ENCODE peak calls at places on chromosome 19, in seven cellular contexts. G is tibial artery, V is A673, O is mesothelial cell of epicardium, B is body of pancreas, D is endothelial cell of umbilical vein, W is Calu3. Y is an unnamed sample.

GRCh38 chr19:56400485-56400884 is 3.6 kb upstream of the ZNF583 start:
- DNase-seq in B (no peak), W (no peak), O (no peak), G (no peak), V (no peak), D (no peak), Y (no peak)

GRCh38 chr19:10603084-10603872 is 16.2 kb upstream of the AP1M2 start:
- DNase-seq in O (no peak), B (peak), V (peak), D (peak), W (no peak), G (peak), Y (no peak)

GRCh38 chr19:17323274-17323972 is 11.2 kb downstream of the ANO8 start:
- DNase-seq in V (no peak), D (no peak), W (no peak), B (no peak), O (no peak), G (no peak), Y (no peak)

GRCh38 chr19:18771328-18772242 is 19.5 kb downstream of the COMP start:
- DNase-seq in W (no peak), D (no peak), B (no peak), V (peak), G (no peak), O (no peak), Y (no peak)

GRCh38 chr19:29715695-29716581 is 877 bp upstream of the C19orf12 start:
- DNase-seq in G (no peak), D (no peak), O (no peak), V (no peak), B (no peak), W (no peak), Y (no peak)

GRCh38 chr19:17889609-17890214 is 18.0 kb downstream of the SLC5A5 start:
- DNase-seq in B (peak), G (no peak), D (peak), W (peak), O (no peak), V (peak), Y (no peak)

GRCh38 chr19:31992750-31993149 is 352.7 kb upstream of the ZNF507 start:
- DNase-seq in B (no peak), O (no peak), W (no peak), G (no peak), D (no peak), V (no peak), Y (peak)

GRCh38 chr19:13154911-13155471 is 4.8 kb downstream of the IER2 start:
- DNase-seq in D (peak), W (peak), B (peak), O (peak), V (peak), G (peak), Y (no peak)

GRCh38 chr19:43784981-43785808 is 4.4 kb upstream of the KCNN4 start:
- DNase-seq in W (peak), B (peak), V (peak), G (no peak), O (no peak), D (peak), Y (no peak)

GRCh38 chr19:8501547-8501946 is 893 bp downstream of the PRAM1 start:
- DNase-seq in B (no peak), D (no peak), G (no peak), W (no peak), O (no peak), V (no peak), Y (no peak)

GRCh38 chr19:48490980-48491792 is 20.4 kb downstream of the LMTK3 start:
- DNase-seq in G (no peak), B (peak), V (peak), W (peak), O (no peak), D (no peak), Y (no peak)
- TF ChIP-seq CTCF in G (no peak), B (no peak), V (no peak), W (no peak), O (no peak), D (no peak), Y (no peak)

DNA sequence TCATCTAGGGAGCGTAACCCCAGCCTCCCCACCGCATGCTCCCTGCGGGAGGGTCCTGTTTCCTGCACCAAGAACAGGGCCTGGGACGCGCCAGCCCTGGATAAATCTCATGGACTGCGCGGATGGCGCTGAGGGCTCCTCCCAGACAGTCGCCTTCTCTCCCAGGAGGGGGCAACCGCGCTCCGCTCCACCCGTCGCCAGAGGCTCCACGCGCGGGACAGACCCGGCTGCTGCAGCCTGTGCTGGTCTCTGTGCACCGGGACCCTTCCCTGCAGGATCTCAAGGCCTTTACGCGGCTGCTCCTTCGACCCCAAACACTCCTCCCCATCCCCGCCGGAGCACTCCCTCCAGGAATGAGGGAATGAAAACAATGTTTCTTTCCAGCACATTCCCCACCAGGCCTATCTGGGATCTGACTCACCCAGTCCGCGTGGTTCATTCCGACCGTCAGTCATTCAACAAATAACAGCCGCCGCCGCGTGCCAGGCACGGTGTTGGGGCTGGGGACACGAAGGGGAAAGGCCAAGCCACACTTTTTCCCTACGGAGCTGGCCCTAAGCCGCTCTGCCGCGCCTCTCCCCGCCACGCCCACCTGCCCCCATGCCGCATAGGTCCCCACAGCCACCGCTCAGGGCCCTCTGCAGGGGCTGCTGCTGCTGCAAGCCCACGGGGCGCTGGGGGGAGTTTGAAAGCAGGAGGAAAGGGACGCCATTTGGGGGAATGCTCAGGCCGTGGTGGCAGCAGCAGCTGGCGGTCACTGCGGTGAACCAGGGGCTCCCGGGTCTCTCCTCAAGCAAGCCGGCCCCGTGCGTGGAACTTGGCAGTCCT is 6.0 kb downstream of the PNMA8B start:
- DNase-seq in D (peak), O (peak), W (no peak), V (no peak), G (peak), B (peak), Y (no peak)
- TF ChIP-seq CTCF in D (peak), O (no peak), W (no peak), V (peak), G (peak), B (no peak), Y (no peak)

GRCh38 chr19:51272183-51272817 is 21.4 kb downstream of the SIGLECL1 start:
- DNase-seq in D (no peak), W (no peak), B (no peak), G (no peak), V (peak), O (no peak), Y (peak)

GRCh38 chr19:51274371-51274770 is 23.5 kb downstream of the SIGLECL1 start:
- DNase-seq in D (no peak), G (no peak), V (no peak), O (no peak), B (no peak), W (no peak), Y (peak)

GRCh38 chr19:51274037-51274370 is 23.1 kb downstream of the SIGLECL1 start:
- DNase-seq in O (no peak), D (no peak), G (no peak), V (no peak), W (no peak), B (no peak), Y (no peak)

GRCh38 chr19:51271015-51271600 is 20.2 kb downstream of the SIGLECL1 start:
- DNase-seq in V (no peak), B (no peak), D (no peak), W (no peak), O (no peak), G (no peak), Y (peak)
- TF ChIP-seq CTCF in V (no peak), B (no peak), D (no peak), W (no peak), O (no peak), G (no peak), Y (no peak)

GRCh38 chr19:39684283-39684682 is 20.0 kb upstream of the LGALS14 start:
- DNase-seq in O (no peak), W (no peak), G (no peak), V (peak), B (no peak), D (no peak), Y (no peak)
- TF ChIP-seq CTCF in O (no peak), W (no peak), G (no peak), V (no peak), B (no peak), D (no peak), Y (no peak)

GRCh38 chr19:27971071-27971470 is 1241.9 kb downstream of the UQCRFS1 start:
- DNase-seq in G (no peak), O (no peak), W (peak), B (no peak), V (peak), D (no peak), Y (no peak)

GRCh38 chr19:27975419-27976005 is 1237.4 kb downstream of the UQCRFS1 start:
- DNase-seq in W (no peak), V (no peak), G (no peak), D (no peak), O (no peak), B (no peak), Y (no peak)

GRCh38 chr19:27972291-27973040 is 1240.5 kb downstream of the UQCRFS1 start:
- DNase-seq in W (peak), V (peak), O (no peak), D (no peak), B (peak), G (no peak), Y (no peak)

GRCh38 chr19:27971869-27972268 is 1241.1 kb downstream of the UQCRFS1 start:
- DNase-seq in G (no peak), D (no peak), W (no peak), O (no peak), B (no peak), V (no peak), Y (no peak)

DNA sequence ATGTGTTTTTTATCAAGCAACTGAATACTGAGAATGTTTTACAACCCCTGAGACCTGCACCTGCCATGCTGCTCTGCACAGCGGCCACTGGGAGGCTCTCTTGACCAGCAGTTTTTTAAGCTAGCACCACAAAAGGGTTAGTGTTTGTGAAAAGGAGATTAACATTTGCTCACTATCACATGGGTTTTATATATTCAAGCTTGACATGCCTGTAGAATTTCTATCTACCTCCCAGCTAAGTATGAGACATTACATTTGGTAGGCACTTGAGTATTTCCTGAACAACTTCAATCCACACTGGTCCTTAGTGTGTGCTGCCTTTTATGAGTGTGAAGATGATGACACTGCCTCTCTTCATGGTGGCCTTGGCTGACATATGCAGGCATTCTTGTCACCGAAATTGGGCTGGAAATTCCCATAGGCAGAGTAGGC is 1238.9 kb downstream of the UQCRFS1 start:
- DNase-seq in O (no peak), D (no peak), W (peak), B (peak), V (peak), G (no peak), Y (no peak)
- TF ChIP-seq CTCF in O (peak), D (peak), W (peak), B (peak), V (peak), G (no peak), Y (peak)

GRCh38 chr19:7382694-7383093 is 34.0 kb downstream of the ARHGEF18 start:
- DNase-seq in W (no peak), O (no peak), G (no peak), D (no peak), B (no peak), V (no peak), Y (no peak)

GRCh38 chr19:7383284-7383683 is 34.5 kb downstream of the ARHGEF18 start:
- DNase-seq in D (no peak), W (no peak), V (no peak), B (no peak), O (no peak), G (no peak), Y (no peak)

GRCh38 chr19:7386769-7387168 is 38.0 kb downstream of the ARHGEF18 start:
- DNase-seq in O (no peak), B (no peak), W (no peak), G (no peak), D (no peak), V (no peak), Y (no peak)

GRCh38 chr19:7385062-7385461 is 36.3 kb downstream of the ARHGEF18 start:
- DNase-seq in D (no peak), W (no peak), B (no peak), G (no peak), O (no peak), V (no peak), Y (no peak)

GRCh38 chr19:7386308-7386707 is 37.6 kb downstream of the ARHGEF18 start:
- DNase-seq in B (no peak), O (no peak), G (no peak), V (no peak), W (no peak), D (no peak), Y (no peak)
- TF ChIP-seq CTCF in B (no peak), O (no peak), G (no peak), V (peak), W (no peak), D (no peak), Y (no peak)

Y was measured in osteocyte.